ENCODE peak calls at places on chromosomes 3 and 15, in nine cellular contexts. One of them, this sample, is unnamed.

GRCh38 chr3:43169987-43170386 is 64.1 kb upstream of the POMGNT2 start:
- DNase-seq in fibroblast of pulmonary artery: no peak
- DNase-seq in suprapubic skin: no peak
- DNase-seq in activated T-helper 1 cell treated with anti-CD3 and anti-CD28 coated beads, Interleukin-2, amount 50 U/mL, for 16 hours: no peak
- DNase-seq in HEK293T: no peak
- DNase-seq in fibroblast of lung: no peak
- DNase-seq in T-helper 1 cell: no peak
- DNase-seq in cardiac septum: no peak
- DNase-seq in brain microvascular endothelial cell: no peak
- DNase-seq in this sample: no peak

GRCh38 chr15:100918690-100919480 is at the start of gene LRRK1:
- DNase-seq in brain microvascular endothelial cell: peak; percentile 18
- DNase-seq in T-helper 1 cell: no peak
- DNase-seq in fibroblast of pulmonary artery: peak; percentile 41
- DNase-seq in HEK293T: no peak
- DNase-seq in activated T-helper 1 cell treated with anti-CD3 and anti-CD28 coated beads, Interleukin-2, amount 50 U/mL, for 16 hours: no peak
- DNase-seq in suprapubic skin: no peak
- DNase-seq in fibroblast of lung: peak; percentile 61
- DNase-seq in cardiac septum: peak; percentile 83
- DNase-seq in this sample: peak; percentile 29

GRCh38 chr15:77075528-77075927 is 4.6 kb upstream of the TSPAN3 start:
- DNase-seq in T-helper 1 cell: no peak
- DNase-seq in activated T-helper 1 cell treated with anti-CD3 and anti-CD28 coated beads, Interleukin-2, amount 50 U/mL, for 16 hours: no peak
- DNase-seq in fibroblast of lung: peak; percentile 64
- DNase-seq in brain microvascular endothelial cell: no peak
- DNase-seq in suprapubic skin: no peak
- DNase-seq in cardiac septum: no peak
- DNase-seq in HEK293T: no peak
- DNase-seq in fibroblast of pulmonary artery: no peak
- DNase-seq in this sample: no peak

GRCh38 chr3:10387881-10388621 is 67.1 kb upstream of the SEC13 start:
- DNase-seq in fibroblast of pulmonary artery: peak; percentile 8
- DNase-seq in activated T-helper 1 cell treated with anti-CD3 and anti-CD28 coated beads, Interleukin-2, amount 50 U/mL, for 16 hours: no peak
- DNase-seq in suprapubic skin: no peak
- DNase-seq in brain microvascular endothelial cell: no peak
- DNase-seq in HEK293T: no peak
- DNase-seq in cardiac septum: no peak
- DNase-seq in T-helper 1 cell: no peak
- DNase-seq in fibroblast of lung: peak; percentile 20
- DNase-seq in this sample: peak; percentile 60

GRCh38 chr3:14134291-14134690 is 9.4 kb downstream of the TMEM43 start:
- DNase-seq in fibroblast of lung: no peak
- DNase-seq in HEK293T: no peak
- DNase-seq in cardiac septum: peak; percentile 70
- DNase-seq in brain microvascular endothelial cell: no peak
- DNase-seq in fibroblast of pulmonary artery: no peak
- DNase-seq in suprapubic skin: no peak
- DNase-seq in T-helper 1 cell: no peak
- DNase-seq in activated T-helper 1 cell treated with anti-CD3 and anti-CD28 coated beads, Interleukin-2, amount 50 U/mL, for 16 hours: no peak
- DNase-seq in this sample: no peak

GRCh38 chr3:124144035-124144814 is 152.3 kb upstream of the ROPN1 start:
- DNase-seq in fibroblast of pulmonary artery: no peak
- DNase-seq in fibroblast of lung: no peak
- DNase-seq in cardiac septum: no peak
- DNase-seq in suprapubic skin: no peak
- DNase-seq in T-helper 1 cell: no peak
- DNase-seq in brain microvascular endothelial cell: no peak
- DNase-seq in activated T-helper 1 cell treated with anti-CD3 and anti-CD28 coated beads, Interleukin-2, amount 50 U/mL, for 16 hours: no peak
- DNase-seq in HEK293T: no peak
- DNase-seq in this sample: no peak

GRCh38 chr3:49805884-49806701 is 3.0 kb downstream of the INKA1 start:
- DNase-seq in HEK293T: no peak
- DNase-seq in T-helper 1 cell: no peak
- DNase-seq in brain microvascular endothelial cell: no peak
- DNase-seq in activated T-helper 1 cell treated with anti-CD3 and anti-CD28 coated beads, Interleukin-2, amount 50 U/mL, for 16 hours: no peak
- DNase-seq in fibroblast of lung: no peak
- DNase-seq in cardiac septum: no peak
- DNase-seq in suprapubic skin: no peak
- DNase-seq in fibroblast of pulmonary artery: peak; percentile 88
- DNase-seq in this sample: peak; percentile 64

GRCh38 chr3:129549805-129550204 is 6.8 kb downstream of the H1-8 start:
- DNase-seq in suprapubic skin: no peak
- DNase-seq in cardiac septum: no peak
- DNase-seq in brain microvascular endothelial cell: no peak
- DNase-seq in T-helper 1 cell: no peak
- DNase-seq in HEK293T: no peak
- DNase-seq in fibroblast of lung: no peak
- DNase-seq in fibroblast of pulmonary artery: no peak
- DNase-seq in activated T-helper 1 cell treated with anti-CD3 and anti-CD28 coated beads, Interleukin-2, amount 50 U/mL, for 16 hours: no peak
- DNase-seq in this sample: no peak

GRCh38 chr15:40430271-40430805 is 10.4 kb upstream of the BAHD1 start:
- DNase-seq in HEK293T: peak; percentile 57
- DNase-seq in activated T-helper 1 cell treated with anti-CD3 and anti-CD28 coated beads, Interleukin-2, amount 50 U/mL, for 16 hours: no peak
- DNase-seq in T-helper 1 cell: no peak
- DNase-seq in brain microvascular endothelial cell: no peak
- DNase-seq in fibroblast of pulmonary artery: no peak
- DNase-seq in cardiac septum: no peak
- DNase-seq in fibroblast of lung: peak; percentile 32
- DNase-seq in suprapubic skin: no peak
- DNase-seq in this sample: peak; percentile 55

GRCh38 chr15:65902373-65902772 is 33.1 kb downstream of the RAB11A start:
- DNase-seq in T-helper 1 cell: no peak
- DNase-seq in fibroblast of pulmonary artery: peak; percentile 18
- DNase-seq in activated T-helper 1 cell treated with anti-CD3 and anti-CD28 coated beads, Interleukin-2, amount 50 U/mL, for 16 hours: no peak
- DNase-seq in HEK293T: no peak
- DNase-seq in suprapubic skin: no peak
- DNase-seq in cardiac septum: peak; percentile 89
- DNase-seq in brain microvascular endothelial cell: no peak
- DNase-seq in fibroblast of lung: no peak
- DNase-seq in this sample: peak; percentile 86

GRCh38 chr15:51861557-51862350 is 32.3 kb downstream of the TMOD3 start:
- DNase-seq in suprapubic skin: no peak
- DNase-seq in HEK293T: no peak
- DNase-seq in fibroblast of lung: no peak
- DNase-seq in activated T-helper 1 cell treated with anti-CD3 and anti-CD28 coated beads, Interleukin-2, amount 50 U/mL, for 16 hours: peak; percentile 21
- DNase-seq in brain microvascular endothelial cell: no peak
- DNase-seq in cardiac septum: no peak
- DNase-seq in fibroblast of pulmonary artery: no peak
- DNase-seq in T-helper 1 cell: peak; percentile 42
- DNase-seq in this sample: no peak

GRCh38 chr3:52774901-52775864 is 2.2 kb upstream of the ITIH1 start:
- DNase-seq in T-helper 1 cell: no peak
- DNase-seq in cardiac septum: peak; percentile 73
- DNase-seq in suprapubic skin: no peak
- DNase-seq in fibroblast of lung: no peak
- DNase-seq in brain microvascular endothelial cell: no peak
- DNase-seq in fibroblast of pulmonary artery: no peak
- DNase-seq in activated T-helper 1 cell treated with anti-CD3 and anti-CD28 coated beads, Interleukin-2, amount 50 U/mL, for 16 hours: no peak
- DNase-seq in HEK293T: no peak
- DNase-seq in this sample: no peak

GRCh38 chr3:192935441-192935840 is 17.8 kb upstream of the MB21D2 start:
- DNase-seq in cardiac septum: no peak
- DNase-seq in fibroblast of pulmonary artery: no peak
- DNase-seq in brain microvascular endothelial cell: peak; percentile 16
- DNase-seq in HEK293T: no peak
- DNase-seq in T-helper 1 cell: no peak
- DNase-seq in fibroblast of lung: peak; percentile 50
- DNase-seq in activated T-helper 1 cell treated with anti-CD3 and anti-CD28 coated beads, Interleukin-2, amount 50 U/mL, for 16 hours: no peak
- DNase-seq in suprapubic skin: no peak
- DNase-seq in this sample: no peak

GRCh38 chr15:35078221-35078915 is 6.7 kb downstream of the NANOGP8 start:
- DNase-seq in HEK293T: peak; percentile 50
- DNase-seq in fibroblast of pulmonary artery: peak; percentile 80
- DNase-seq in brain microvascular endothelial cell: peak; percentile 5
- DNase-seq in fibroblast of lung: peak; percentile 51
- DNase-seq in suprapubic skin: no peak
- DNase-seq in cardiac septum: peak; percentile 76
- DNase-seq in activated T-helper 1 cell treated with anti-CD3 and anti-CD28 coated beads, Interleukin-2, amount 50 U/mL, for 16 hours: no peak
- DNase-seq in T-helper 1 cell: peak; percentile 10
- DNase-seq in this sample: peak; percentile 73

GRCh38 chr3:170804095-170804494 is 65.9 kb downstream of the RPL22L1 start:
- DNase-seq in brain microvascular endothelial cell: no peak
- DNase-seq in suprapubic skin: no peak
- DNase-seq in activated T-helper 1 cell treated with anti-CD3 and anti-CD28 coated beads, Interleukin-2, amount 50 U/mL, for 16 hours: no peak
- DNase-seq in fibroblast of lung: no peak
- DNase-seq in T-helper 1 cell: no peak
- DNase-seq in cardiac septum: no peak
- DNase-seq in HEK293T: no peak
- DNase-seq in fibroblast of pulmonary artery: no peak
- DNase-seq in this sample: no peak

GRCh38 chr3:14870564-14871060 is 51.9 kb downstream of the FGD5 start:
- DNase-seq in cardiac septum: peak; percentile 55
- DNase-seq in suprapubic skin: peak; percentile 31
- DNase-seq in T-helper 1 cell: no peak
- DNase-seq in activated T-helper 1 cell treated with anti-CD3 and anti-CD28 coated beads, Interleukin-2, amount 50 U/mL, for 16 hours: no peak
- DNase-seq in HEK293T: no peak
- DNase-seq in brain microvascular endothelial cell: no peak
- DNase-seq in fibroblast of pulmonary artery: no peak
- DNase-seq in fibroblast of lung: no peak
- DNase-seq in this sample: no peak

GRCh38 chr3:10263549-10264363 is 15.5 kb downstream of the TATDN2 start:
- DNase-seq in fibroblast of lung: peak; percentile 43
- DNase-seq in activated T-helper 1 cell treated with anti-CD3 and anti-CD28 coated beads, Interleukin-2, amount 50 U/mL, for 16 hours: peak; percentile 34
- DNase-seq in suprapubic skin: no peak
- DNase-seq in T-helper 1 cell: peak; percentile 54
- DNase-seq in fibroblast of pulmonary artery: peak; percentile 58
- DNase-seq in brain microvascular endothelial cell: peak; percentile 65
- DNase-seq in HEK293T: peak; percentile 67
- DNase-seq in cardiac septum: no peak
- DNase-seq in this sample: peak; percentile 85

GRCh38 chr15:53193149-53193548 is 403.0 kb upstream of the ONECUT1 start:
- DNase-seq in suprapubic skin: no peak
- DNase-seq in brain microvascular endothelial cell: no peak
- DNase-seq in T-helper 1 cell: no peak
- DNase-seq in activated T-helper 1 cell treated with anti-CD3 and anti-CD28 coated beads, Interleukin-2, amount 50 U/mL, for 16 hours: no peak
- DNase-seq in HEK293T: peak; percentile 5
- DNase-seq in fibroblast of pulmonary artery: peak; percentile 20
- DNase-seq in fibroblast of lung: peak; percentile 6
- DNase-seq in cardiac septum: no peak
- DNase-seq in this sample: peak; percentile 30

GRCh38 chr3:2303567-2303966 is 204.9 kb downstream of the CNTN4 start:
- DNase-seq in fibroblast of pulmonary artery: peak; percentile 0
- DNase-seq in suprapubic skin: no peak
- DNase-seq in brain microvascular endothelial cell: peak; percentile 6
- DNase-seq in cardiac septum: no peak
- DNase-seq in activated T-helper 1 cell treated with anti-CD3 and anti-CD28 coated beads, Interleukin-2, amount 50 U/mL, for 16 hours: no peak
- DNase-seq in HEK293T: peak; percentile 12
- DNase-seq in T-helper 1 cell: no peak
- DNase-seq in fibroblast of lung: no peak
- DNase-seq in this sample: peak; percentile 64

GRCh38 chr15:95622843-95623242 is 707.7 kb upstream of the NR2F2 start:
- DNase-seq in activated T-helper 1 cell treated with anti-CD3 and anti-CD28 coated beads, Interleukin-2, amount 50 U/mL, for 16 hours: no peak
- DNase-seq in fibroblast of lung: no peak
- DNase-seq in T-helper 1 cell: no peak
- DNase-seq in brain microvascular endothelial cell: no peak
- DNase-seq in HEK293T: no peak
- DNase-seq in suprapubic skin: no peak
- DNase-seq in fibroblast of pulmonary artery: no peak
- DNase-seq in cardiac septum: no peak
- DNase-seq in this sample: no peak

GRCh38 chr3:45604596-45604995 is 10.0 kb downstream of the LIMD1 start:
- DNase-seq in suprapubic skin: no peak
- DNase-seq in HEK293T: no peak
- DNase-seq in activated T-helper 1 cell treated with anti-CD3 and anti-CD28 coated beads, Interleukin-2, amount 50 U/mL, for 16 hours: no peak
- DNase-seq in fibroblast of pulmonary artery: no peak
- DNase-seq in brain microvascular endothelial cell: no peak
- DNase-seq in T-helper 1 cell: no peak
- DNase-seq in cardiac septum: no peak
- DNase-seq in fibroblast of lung: no peak
- DNase-seq in this sample: no peak

GRCh38 chr3:112734718-112735350 is 93.9 kb upstream of the CCDC80 start:
- DNase-seq in activated T-helper 1 cell treated with anti-CD3 and anti-CD28 coated beads, Interleukin-2, amount 50 U/mL, for 16 hours: peak; percentile 36
- DNase-seq in T-helper 1 cell: peak; percentile 43
- DNase-seq in brain microvascular endothelial cell: peak; percentile 82
- DNase-seq in fibroblast of pulmonary artery: peak; percentile 88
- DNase-seq in fibroblast of lung: peak; percentile 65
- DNase-seq in suprapubic skin: no peak
- DNase-seq in cardiac septum: no peak
- DNase-seq in HEK293T: peak; percentile 68
- DNase-seq in this sample: peak; percentile 88

GRCh38 chr3:181952221-181952620 is 240.5 kb downstream of the SOX2 start:
- DNase-seq in fibroblast of pulmonary artery: no peak
- DNase-seq in cardiac septum: no peak
- DNase-seq in HEK293T: no peak
- DNase-seq in fibroblast of lung: peak; percentile 79
- DNase-seq in activated T-helper 1 cell treated with anti-CD3 and anti-CD28 coated beads, Interleukin-2, amount 50 U/mL, for 16 hours: no peak
- DNase-seq in suprapubic skin: no peak
- DNase-seq in T-helper 1 cell: no peak
- DNase-seq in brain microvascular endothelial cell: no peak
- DNase-seq in this sample: no peak

GRCh38 chr15:85333132-85333831 is 47.1 kb upstream of the AKAP13 start:
- DNase-seq in HEK293T: no peak
- DNase-seq in brain microvascular endothelial cell: peak; percentile 87
- DNase-seq in fibroblast of lung: peak; percentile 98
- DNase-seq in T-helper 1 cell: no peak
- DNase-seq in fibroblast of pulmonary artery: peak; percentile 94
- DNase-seq in activated T-helper 1 cell treated with anti-CD3 and anti-CD28 coated beads, Interleukin-2, amount 50 U/mL, for 16 hours: no peak
- DNase-seq in cardiac septum: no peak
- DNase-seq in suprapubic skin: no peak
- DNase-seq in this sample: no peak

GRCh38 chr3:9902372-9903237 is at the start of gene IL17RE:
- DNase-seq in activated T-helper 1 cell treated with anti-CD3 and anti-CD28 coated beads, Interleukin-2, amount 50 U/mL, for 16 hours: no peak
- DNase-seq in fibroblast of lung: no peak
- DNase-seq in T-helper 1 cell: no peak
- DNase-seq in suprapubic skin: no peak
- DNase-seq in brain microvascular endothelial cell: no peak
- DNase-seq in HEK293T: no peak
- DNase-seq in cardiac septum: no peak
- DNase-seq in fibroblast of pulmonary artery: no peak
- DNase-seq in this sample: no peak

GRCh38 chr3:195522254-195523023 is 20.7 kb downstream of the PPP1R2 start:
- DNase-seq in brain microvascular endothelial cell: no peak
- DNase-seq in cardiac septum: no peak
- DNase-seq in HEK293T: no peak
- DNase-seq in T-helper 1 cell: no peak
- DNase-seq in fibroblast of lung: no peak
- DNase-seq in fibroblast of pulmonary artery: peak; percentile 65
- DNase-seq in activated T-helper 1 cell treated with anti-CD3 and anti-CD28 coated beads, Interleukin-2, amount 50 U/mL, for 16 hours: no peak
- DNase-seq in suprapubic skin: no peak
- DNase-seq in this sample: no peak

GRCh38 chr15:69468241-69469121 is 15.9 kb downstream of the RPLP1 start:
- DNase-seq in activated T-helper 1 cell treated with anti-CD3 and anti-CD28 coated beads, Interleukin-2, amount 50 U/mL, for 16 hours: peak; percentile 60
- DNase-seq in fibroblast of lung: peak; percentile 92
- DNase-seq in T-helper 1 cell: peak; percentile 80
- DNase-seq in cardiac septum: no peak
- DNase-seq in suprapubic skin: no peak
- DNase-seq in HEK293T: no peak
- DNase-seq in brain microvascular endothelial cell: peak; percentile 59
- DNase-seq in fibroblast of pulmonary artery: peak; percentile 33
- DNase-seq in this sample: peak; percentile 48

GRCh38 chr3:77411334-77411733 is 371.4 kb downstream of the ROBO2 start:
- DNase-seq in cardiac septum: no peak
- DNase-seq in brain microvascular endothelial cell: no peak
- DNase-seq in T-helper 1 cell: no peak
- DNase-seq in activated T-helper 1 cell treated with anti-CD3 and anti-CD28 coated beads, Interleukin-2, amount 50 U/mL, for 16 hours: no peak
- DNase-seq in fibroblast of lung: no peak
- DNase-seq in fibroblast of pulmonary artery: no peak
- DNase-seq in HEK293T: no peak
- DNase-seq in suprapubic skin: no peak
- DNase-seq in this sample: no peak

GRCh38 chr3:16665282-16665741 is 60.1 kb upstream of the DAZL start:
- DNase-seq in activated T-helper 1 cell treated with anti-CD3 and anti-CD28 coated beads, Interleukin-2, amount 50 U/mL, for 16 hours: no peak
- DNase-seq in fibroblast of pulmonary artery: peak; percentile 58
- DNase-seq in fibroblast of lung: no peak
- DNase-seq in HEK293T: peak; percentile 31
- DNase-seq in cardiac septum: no peak
- DNase-seq in suprapubic skin: no peak
- DNase-seq in brain microvascular endothelial cell: peak; percentile 59
- DNase-seq in T-helper 1 cell: no peak
- DNase-seq in this sample: peak; percentile 94

GRCh38 chr3:122132949-122133540 is 50.4 kb upstream of the CASR start:
- DNase-seq in brain microvascular endothelial cell: no peak
- DNase-seq in cardiac septum: no peak
- DNase-seq in HEK293T: no peak
- DNase-seq in activated T-helper 1 cell treated with anti-CD3 and anti-CD28 coated beads, Interleukin-2, amount 50 U/mL, for 16 hours: no peak
- DNase-seq in suprapubic skin: no peak
- DNase-seq in fibroblast of pulmonary artery: no peak
- DNase-seq in T-helper 1 cell: no peak
- DNase-seq in fibroblast of lung: no peak
- DNase-seq in this sample: no peak

GRCh38 chr3:3189102-3189727 is 9.7 kb upstream of the CRBN start:
- DNase-seq in cardiac septum: no peak
- DNase-seq in HEK293T: no peak
- DNase-seq in activated T-helper 1 cell treated with anti-CD3 and anti-CD28 coated beads, Interleukin-2, amount 50 U/mL, for 16 hours: no peak
- DNase-seq in T-helper 1 cell: no peak
- DNase-seq in fibroblast of pulmonary artery: peak; percentile 46
- DNase-seq in fibroblast of lung: peak; percentile 27
- DNase-seq in brain microvascular endothelial cell: peak; percentile 30
- DNase-seq in suprapubic skin: no peak
- DNase-seq in this sample: no peak

This sample was measured in mesendoderm.